ENCODE peak calls at places on chromosome 3, in four cellular contexts. One of them, this sample, is unnamed.

GRCh38 chr3:96678325-96678724 is 136.1 kb upstream of the EPHA6 start:
- DNase-seq in HTR-8/SVneo: no peak
- DNase-seq in EH: no peak
- DNase-seq in NCI-H146: no peak
- DNase-seq in this sample: no peak

GRCh38 chr3:149271669-149272068 is 50.0 kb upstream of the CP start:
- DNase-seq in HTR-8/SVneo: no peak
- DNase-seq in EH: no peak
- DNase-seq in NCI-H146: no peak
- DNase-seq in this sample: no peak

GRCh38 chr3:152309031-152309430 is 40.3 kb downstream of the MBNL1 start:
- DNase-seq in HTR-8/SVneo: no peak
- DNase-seq in EH: peak; percentile 39
- DNase-seq in NCI-H146: no peak
- DNase-seq in this sample: no peak

GRCh38 chr3:115698851-115699535 is 75.7 kb downstream of the GAP43 start:
- DNase-seq in HTR-8/SVneo: no peak
- DNase-seq in EH: no peak
- DNase-seq in NCI-H146: peak; percentile 78
- DNase-seq in this sample: no peak

GRCh38 chr3:49702672-49703071 is 13.3 kb downstream of the RNF123 start:
- DNase-seq in HTR-8/SVneo: no peak
- DNase-seq in EH: no peak
- DNase-seq in NCI-H146: no peak
- DNase-seq in this sample: no peak

GRCh38 chr3:49327485-49327884 is 12.4 kb downstream of the USP4 start:
- DNase-seq in HTR-8/SVneo: no peak
- DNase-seq in EH: peak; percentile 24
- DNase-seq in NCI-H146: no peak
- DNase-seq in this sample: peak; percentile 47

GRCh38 chr3:155334215-155334896 is 40.9 kb upstream of the STRIT1 start:
- DNase-seq in HTR-8/SVneo: no peak
- DNase-seq in EH: no peak
- DNase-seq in NCI-H146: no peak
- DNase-seq in this sample: no peak

GRCh38 chr3:52524258-52524751 is 9.4 kb downstream of the NT5DC2 start:
- DNase-seq in HTR-8/SVneo: no peak
- DNase-seq in EH: no peak
- DNase-seq in NCI-H146: no peak
- DNase-seq in this sample: no peak

GRCh38 chr3:25910997-25911396 is 121.1 kb downstream of the OXSM start:
- DNase-seq in HTR-8/SVneo: no peak
- DNase-seq in EH: peak; percentile 23
- DNase-seq in NCI-H146: no peak
- DNase-seq in this sample: peak; percentile 20

GRCh38 chr3:148227534-148227933 is 470.2 kb upstream of the AGTR1 start:
- DNase-seq in HTR-8/SVneo: peak; percentile 3
- DNase-seq in EH: peak; percentile 57
- DNase-seq in NCI-H146: no peak
- DNase-seq in this sample: no peak

GRCh38 chr3:180802837-180803236 is 109.6 kb upstream of the FXR1 start:
- DNase-seq in HTR-8/SVneo: peak; percentile 7
- DNase-seq in EH: peak; percentile 12
- DNase-seq in NCI-H146: peak; percentile 79
- DNase-seq in this sample: peak; percentile 30

GRCh38 chr3:46705022-46705530 is 3.9 kb downstream of the TMIE start:
- DNase-seq in HTR-8/SVneo: peak; percentile 76
- DNase-seq in EH: peak; percentile 76
- DNase-seq in NCI-H146: peak; percentile 66
- DNase-seq in this sample: peak; percentile 82

GRCh38 chr3:99846472-99846871 is 28.8 kb downstream of the CMSS1 start:
- DNase-seq in HTR-8/SVneo: no peak
- DNase-seq in EH: peak; percentile 38
- DNase-seq in NCI-H146: peak; percentile 48
- DNase-seq in this sample: peak; percentile 67

GRCh38 chr3:33808559-33808958 is 10.1 kb downstream of the PDCD6IP start:
- DNase-seq in HTR-8/SVneo: no peak
- DNase-seq in EH: no peak
- DNase-seq in NCI-H146: no peak
- DNase-seq in this sample: no peak

GRCh38 chr3:46713898-46714552 is 3.6 kb downstream of the PRSS50 start:
- DNase-seq in HTR-8/SVneo: no peak
- DNase-seq in EH: no peak
- DNase-seq in NCI-H146: no peak
- DNase-seq in this sample: no peak

GRCh38 chr3:51355891-51356578 is 29.1 kb upstream of the MANF start:
- DNase-seq in HTR-8/SVneo: no peak
- DNase-seq in EH: no peak
- DNase-seq in NCI-H146: no peak
- DNase-seq in this sample: no peak

GRCh38 chr3:146187334-146187950 is 26.5 kb upstream of the PLOD2 start:
- DNase-seq in HTR-8/SVneo: no peak
- DNase-seq in EH: peak; percentile 50
- DNase-seq in NCI-H146: peak; percentile 44
- DNase-seq in this sample: peak; percentile 64

GRCh38 chr3:132554437-132554836 is 42.6 kb upstream of the ACKR4 start:
- DNase-seq in HTR-8/SVneo: no peak
- DNase-seq in EH: peak; percentile 84
- DNase-seq in NCI-H146: peak; percentile 93
- DNase-seq in this sample: peak; percentile 78

GRCh38 chr3:189839576-189839975 is 208.4 kb downstream of the TP63 start:
- DNase-seq in HTR-8/SVneo: no peak
- DNase-seq in EH: peak; percentile 20
- DNase-seq in NCI-H146: no peak
- DNase-seq in this sample: no peak

GRCh38 chr3:47440131-47440530 is 35.6 kb downstream of the SCAP start:
- DNase-seq in HTR-8/SVneo: no peak
- DNase-seq in EH: peak; percentile 23
- DNase-seq in NCI-H146: no peak
- DNase-seq in this sample: peak; percentile 53

GRCh38 chr3:187006884-187007630 is 76.7 kb downstream of the ST6GAL1 start:
- DNase-seq in HTR-8/SVneo: no peak
- DNase-seq in EH: peak; percentile 15
- DNase-seq in NCI-H146: no peak
- DNase-seq in this sample: no peak